ENCODE peak calls at places on chromosomes 1 and 21, in nine cellular contexts. I is lower leg skin, X is fibroblast of the aortic adventitia, B is right atrium auricular region, H is fibroblast of lung, U is A549, R is right cardiac atrium, Z is tibial nerve, M is brain microvascular endothelial cell. F is an unnamed sample.

GRCh38 chr1:64220241-64220640 is 16.8 kb downstream of the UBE2U start:
- DNase-seq in R (no peak), H (no peak), B (no peak), M (no peak), Z (no peak), I (no peak), U (no peak), X (no peak), F (no peak)

GRCh38 chr1:243275316-243275715 is 19.5 kb downstream of the SDCCAG8 start:
- DNase-seq in M (no peak), R (no peak), B (no peak), X (no peak), H (no peak), U (no peak), I (no peak), Z (no peak), F (no peak)

GRCh38 chr1:44811234-44811633 is 2.9 kb downstream of the BTBD19 start:
- DNase-seq in X (no peak), B (no peak), Z (peak; percentile 1), M (no peak), U (no peak), I (peak; percentile 73), R (peak; percentile 2), H (no peak), F (no peak)

GRCh38 chr1:17163371-17163770 is 41.6 kb upstream of the PADI1 start:
- DNase-seq in H (no peak), B (no peak), M (no peak), I (no peak), X (no peak), Z (no peak), U (no peak), R (no peak), F (no peak)

GRCh38 chr1:216464489-216464888 is 41.2 kb upstream of the USH2A start:
- DNase-seq in M (peak; percentile 77), U (peak; percentile 6), B (no peak), R (no peak), H (peak; percentile 95), Z (no peak), I (no peak), X (peak; percentile 88), F (no peak)

GRCh38 chr1:108502624-108503023 is 52.5 kb downstream of the NBPF6 start:
- DNase-seq in H (peak; percentile 66), B (no peak), M (peak; percentile 14), Z (no peak), U (no peak), X (peak; percentile 31), R (no peak), I (no peak), F (no peak)

GRCh38 chr1:28865997-28866650 is 48.2 kb upstream of the EPB41 start:
- DNase-seq in X (no peak), I (no peak), Z (no peak), R (no peak), M (no peak), H (no peak), U (no peak), B (no peak), F (no peak)

GRCh38 chr21:45582128-45582527 is 39.9 kb upstream of the SLC19A1 start:
- DNase-seq in U (no peak), H (no peak), B (no peak), Z (no peak), X (no peak), I (peak; percentile 42), R (no peak), M (no peak), F (no peak)

GRCh38 chr21:39670741-39671140 is 58.0 kb downstream of the B3GALT5 start:
- DNase-seq in R (no peak), I (peak; percentile 6), M (no peak), H (peak; percentile 21), U (no peak), X (no peak), Z (no peak), B (no peak), F (no peak)

GRCh38 chr1:78797108-78797781 is 147.6 kb downstream of the IFI44 start:
- DNase-seq in R (no peak), M (no peak), B (no peak), Z (no peak), X (no peak), I (no peak), U (no peak), H (no peak), F (no peak)

DNA sequence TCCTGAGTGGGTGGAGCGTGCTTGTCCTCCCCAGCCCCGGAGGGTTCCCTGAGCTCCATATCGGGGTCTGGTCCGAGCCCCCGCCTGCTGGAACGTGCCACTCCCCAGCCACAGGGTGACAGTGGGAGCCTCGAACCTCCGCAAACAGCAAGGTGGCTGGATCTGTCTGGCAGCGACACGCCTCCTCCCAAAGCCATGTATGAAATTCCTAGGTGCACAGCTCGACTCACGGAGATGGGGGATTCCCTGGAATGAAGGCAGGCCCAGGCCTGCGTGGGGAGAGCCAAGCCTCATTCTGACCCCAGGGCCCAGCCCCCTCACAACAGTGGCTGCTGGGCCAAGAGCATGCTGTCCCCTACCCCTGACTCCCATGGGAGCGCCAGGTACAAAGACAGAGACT is 32.9 kb downstream of the TP73 start:
- DNase-seq in H (no peak), M (no peak), I (no peak), B (no peak), R (no peak), Z (no peak), U (no peak), X (no peak), F (no peak)
- H3K4me3 ChIP-seq in H (no peak overlapping the region), M (no peak overlapping the region), I (no peak overlapping the region), B (no peak overlapping the region), R (no peak overlapping the region), Z (no peak overlapping the region), U (no peak overlapping the region), X (no peak overlapping the region), F (no peak overlapping the region)

DNA sequence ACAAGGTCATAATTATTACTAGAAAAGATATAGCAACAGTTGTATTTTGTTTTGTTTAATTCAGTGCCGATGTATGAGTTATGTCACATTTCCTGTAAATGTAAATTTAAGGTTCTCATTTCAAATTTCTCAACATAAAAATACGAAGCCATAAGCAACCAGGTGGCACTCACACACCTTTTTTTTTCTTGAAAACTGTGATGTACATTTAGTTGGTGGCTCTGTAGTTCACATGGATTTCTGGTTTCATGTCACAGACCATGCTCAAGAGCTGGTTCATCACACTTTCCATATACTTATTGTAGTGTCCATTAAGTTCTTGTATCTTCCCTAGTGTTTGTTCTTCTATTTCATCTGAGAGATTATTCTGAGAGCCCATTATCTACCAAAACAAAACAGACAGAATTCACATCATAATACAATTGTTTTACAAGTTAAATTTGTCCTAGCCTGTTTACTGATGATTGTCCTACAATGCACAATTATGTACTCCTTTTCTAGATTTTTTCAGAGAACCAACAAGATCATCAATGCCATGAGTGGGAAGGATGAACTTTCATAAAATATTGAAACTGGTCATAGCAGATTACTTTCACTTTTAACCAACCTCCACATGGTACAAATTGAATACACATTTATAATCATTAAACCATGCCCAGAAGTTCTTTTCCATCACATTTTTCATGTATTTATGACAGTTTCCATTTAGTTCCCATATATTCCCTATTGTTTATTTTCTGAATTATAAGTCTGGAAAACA is 17.1 kb downstream of the ATP6V1G3 start:
- DNase-seq in M (no peak), I (no peak), X (no peak), B (no peak), R (no peak), Z (no peak), U (no peak), H (no peak), F (no peak)
- H3K4me3 ChIP-seq in M (no peak overlapping the region), I (no peak overlapping the region), X (no peak overlapping the region), B (no peak overlapping the region), R (no peak overlapping the region), Z (no peak overlapping the region), U (no peak overlapping the region), H (no peak overlapping the region), F (no peak overlapping the region)

DNA sequence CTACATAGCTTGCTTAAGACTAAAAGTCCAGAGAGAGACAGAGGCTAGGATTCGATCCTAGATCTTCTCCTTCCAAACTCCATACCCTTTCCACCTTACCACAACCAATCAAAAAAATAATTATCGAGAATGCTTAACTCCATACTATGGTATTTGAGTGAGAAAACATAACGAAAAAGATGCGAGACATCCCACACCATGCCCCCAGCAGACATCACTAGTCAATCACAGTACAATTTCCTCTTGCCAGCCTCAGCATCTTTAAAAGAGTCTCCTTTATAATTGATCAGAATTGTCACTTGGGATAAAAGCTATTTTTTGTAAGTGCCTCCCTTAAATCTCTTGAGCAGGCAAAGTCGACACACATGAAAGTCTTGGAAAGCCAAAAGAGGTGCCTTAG is 875 bp downstream of the NCF2 start:
- DNase-seq in R (no peak), M (no peak), H (no peak), U (no peak), Z (no peak), X (no peak), B (no peak), I (no peak), F (no peak)
- H3K4me3 ChIP-seq in R (no peak overlapping the region), M (no peak overlapping the region), H (no peak overlapping the region), U (no peak overlapping the region), Z (no peak overlapping the region), X (no peak overlapping the region), B (peak overlapping the region; percentile 16), I (no peak overlapping the region), F (no peak overlapping the region)

GRCh38 chr1:180428782-180429695 is 73.3 kb downstream of the ACBD6 start:
- DNase-seq in R (no peak), B (no peak), U (no peak), M (no peak), H (no peak), Z (no peak), I (no peak), X (no peak), F (no peak)

GRCh38 chr1:180425956-180426355 is 76.4 kb downstream of the ACBD6 start:
- DNase-seq in M (no peak), I (no peak), B (no peak), H (peak; percentile 37), Z (no peak), R (no peak), U (no peak), X (peak; percentile 2), F (no peak)

GRCh38 chr1:180421614-180422013 is 80.8 kb downstream of the ACBD6 start:
- DNase-seq in R (no peak), U (no peak), X (no peak), H (no peak), M (no peak), Z (no peak), I (no peak), B (no peak), F (no peak)

GRCh38 chr1:180424848-180425457 is 77.4 kb downstream of the ACBD6 start:
- DNase-seq in U (no peak), R (no peak), H (no peak), M (no peak), B (no peak), Z (no peak), I (no peak), X (no peak), F (no peak)
- H3K4me3 ChIP-seq in U (no peak overlapping the region), R (no peak overlapping the region), H (no peak overlapping the region), M (no peak overlapping the region), B (no peak overlapping the region), Z (no peak overlapping the region), I (no peak overlapping the region), X (no peak overlapping the region), F (no peak overlapping the region)

F was measured in iPS DF 6.9.